ENCODE peak calls at places on chromosomes 5 and 9, in ten cellular contexts. J is mesothelial cell of epicardium, L is dorsolateral prefrontal cortex, W is H1, F is epithelial cell of esophagus, S is amygdala, H is HFFc6, Y is GM23338, E is NCI-H345, V is head of caudate nucleus. B is an unnamed sample.
A peak's percentile ranks its signal among the peaks of the same experiment; 100 is the strongest.

GRCh38 chr9:118522093-118523028 is 818.2 kb downstream of the TLR4 start:
- DNase-seq in J (no peak), L (no peak), W (peak; percentile 78), F (peak; percentile 74), S (no peak), H (peak; percentile 48), Y (peak; percentile 90), E (peak; percentile 14), V (peak; percentile 61), B (no peak)

GRCh38 chr5:134110382-134110781 is 4.1 kb upstream of the TCF7 start:
- DNase-seq in J (no peak), L (no peak), W (no peak), F (peak; percentile 83), S (no peak), H (no peak), Y (no peak), E (peak; percentile 13), V (no peak), B (peak; percentile 50)

GRCh38 chr5:178383301-178383918 is 150.8 kb upstream of the PHYKPL start:
- DNase-seq in J (no peak), L (no peak), W (no peak), F (no peak), S (no peak), H (no peak), Y (no peak), E (no peak), V (no peak), B (no peak)

GRCh38 chr5:44691811-44692210 is 116.9 kb upstream of the MRPS30 start:
- DNase-seq in J (no peak), L (no peak), W (no peak), F (peak; percentile 90), S (no peak), H (no peak), Y (peak; percentile 57), E (no peak), V (no peak), B (no peak)

GRCh38 chr9:32378993-32379729 is 5.3 kb upstream of the ACO1 start:
- DNase-seq in J (no peak), L (no peak), W (no peak), F (peak; percentile 83), S (no peak), H (peak; percentile 80), Y (peak; percentile 84), E (peak; percentile 81), V (peak; percentile 62), B (peak; percentile 44)

GRCh38 chr5:78162253-78162862 is 132.1 kb downstream of the AP3B1 start:
- DNase-seq in J (no peak), L (no peak), W (no peak), F (peak; percentile 37), S (no peak), H (peak; percentile 29), Y (peak; percentile 63), E (peak; percentile 19), V (peak; percentile 28), B (peak; percentile 3)

GRCh38 chr5:116377276-116378006 is 197.2 kb downstream of the SEMA6A start:
- DNase-seq in J (no peak), L (no peak), W (no peak), F (no peak), S (no peak), H (no peak), Y (no peak), E (no peak), V (no peak), B (no peak)

GRCh38 chr9:4226331-4227250 is 73.3 kb downstream of the GLIS3 start:
- DNase-seq in J (no peak), L (no peak), W (no peak), F (no peak), S (no peak), H (no peak), Y (peak; percentile 16), E (no peak), V (no peak), B (no peak)

GRCh38 chr5:34655354-34655991 is 655 bp upstream of the RAI14 start:
- DNase-seq in J (no peak), L (peak; percentile 50), W (no peak), F (peak; percentile 86), S (peak; percentile 3), H (peak; percentile 89), Y (peak; percentile 69), E (no peak), V (peak; percentile 74), B (no peak)

GRCh38 chr9:20788526-20789421 is 104.7 kb downstream of the FOCAD start:
- DNase-seq in J (no peak), L (no peak), W (no peak), F (no peak), S (no peak), H (no peak), Y (no peak), E (no peak), V (no peak), B (no peak)

GRCh38 chr9:92820964-92821363 is 56.3 kb upstream of the BICD2 start:
- DNase-seq in J (no peak), L (no peak), W (no peak), F (no peak), S (no peak), H (no peak), Y (no peak), E (no peak), V (no peak), B (no peak)

GRCh38 chr5:16803831-16804230 is 132.3 kb downstream of the MYO10 start:
- DNase-seq in J (no peak), L (no peak), W (no peak), F (no peak), S (no peak), H (no peak), Y (no peak), E (no peak), V (no peak), B (no peak)

GRCh38 chr9:21933865-21934264 is 60.3 kb downstream of the CDKN2A start:
- DNase-seq in J (no peak), L (no peak), W (no peak), F (peak; percentile 75), S (no peak), H (peak; percentile 29), Y (no peak), E (no peak), V (no peak), B (peak; percentile 3)

GRCh38 chr9:110583237-110583636 is 3.7 kb upstream of the SVEP1 start:
- DNase-seq in J (no peak), L (no peak), W (no peak), F (peak; percentile 46), S (no peak), H (peak; percentile 66), Y (no peak), E (no peak), V (no peak), B (no peak)

GRCh38 chr5:56696900-56697299 is 118.4 kb upstream of the MAP3K1 start:
- DNase-seq in J (no peak), L (no peak), W (no peak), F (no peak), S (no peak), H (no peak), Y (no peak), E (no peak), V (no peak), B (no peak)

GRCh38 chr9:74777136-74777879 is 110.4 kb downstream of the TRPM6 start:
- DNase-seq in J (peak; percentile 42), L (peak; percentile 65), W (no peak), F (peak; percentile 57), S (no peak), H (peak; percentile 54), Y (peak; percentile 84), E (peak; percentile 52), V (peak; percentile 83), B (peak; percentile 1)

GRCh38 chr5:61472172-61472958 is 140.3 kb downstream of the ZSWIM6 start:
- DNase-seq in J (no peak), L (no peak), W (no peak), F (no peak), S (no peak), H (no peak), Y (no peak), E (no peak), V (no peak), B (no peak)

GRCh38 chr9:71755230-71755629 is 13.1 kb downstream of the CEMIP2 start:
- DNase-seq in J (no peak), L (no peak), W (no peak), F (no peak), S (no peak), H (no peak), Y (peak; percentile 14), E (no peak), V (no peak), B (no peak)

GRCh38 chr5:44401611-44402010 is 12.4 kb upstream of the FGF10 start:
- DNase-seq in J (no peak), L (no peak), W (no peak), F (no peak), S (no peak), H (no peak), Y (no peak), E (no peak), V (no peak), B (no peak)

GRCh38 chr9:978117-978830 is 1.8 kb downstream of the DMRT3 start:
- DNase-seq in J (no peak), L (no peak), W (no peak), F (peak; percentile 16), S (no peak), H (no peak), Y (peak; percentile 52), E (no peak), V (no peak), B (no peak)

GRCh38 chr9:82513976-82514735 is 525.6 kb downstream of the SPATA31D1 start:
- DNase-seq in J (no peak), L (no peak), W (no peak), F (no peak), S (no peak), H (no peak), Y (no peak), E (no peak), V (no peak), B (no peak)

GRCh38 chr5:75324791-75325190 is 12.2 kb upstream of the HMGCR start:
- DNase-seq in J (no peak), L (no peak), W (no peak), F (no peak), S (no peak), H (no peak), Y (no peak), E (no peak), V (no peak), B (no peak)

GRCh38 chr5:181100121-181101015 is 30.6 kb downstream of the OR2V1 start:
- DNase-seq in J (no peak), L (no peak), W (no peak), F (no peak), S (no peak), H (no peak), Y (peak; percentile 47), E (no peak), V (no peak), B (no peak)

GRCh38 chr5:53087171-53087570 is 22.4 kb downstream of the MOCS2 start:
- DNase-seq in J (no peak), L (no peak), W (no peak), F (no peak), S (no peak), H (no peak), Y (no peak), E (no peak), V (peak; percentile 19), B (no peak)

GRCh38 chr5:82657036-82657699 is 379.0 kb upstream of the RPS23 start:
- DNase-seq in J (no peak), L (no peak), W (no peak), F (no peak), S (no peak), H (no peak), Y (no peak), E (no peak), V (no peak), B (no peak)

B was measured in DMS79 treated with DMSO at 0.1 percent for 48 hours.